ENCODE peak calls at places on chromosomes 2 and 18, in five cellular contexts. O is K562, E is SK-N-SH, N is HCT116, B is GM12878. R is an unnamed sample.

GRCh38 chr2:10883880-10884529 is 27.7 kb upstream of the KCNF1 start:
- DNase-seq in O (no peak), N (no peak), B (no peak), E (no peak), R (no peak)

GRCh38 chr2:190714958-190715357 is 66.1 kb downstream of the NAB1 start:
- DNase-seq in O (no peak), N (peak), E (no peak), B (no peak), R (no peak)

GRCh38 chr2:68925298-68925885 is 27.3 kb downstream of the GKN2 start:
- DNase-seq in N (peak), B (peak), O (peak), E (peak), R (peak)

GRCh38 chr18:75199327-75199726 is 9.6 kb downstream of the PTGR3 start:
- DNase-seq in O (no peak), B (no peak), N (no peak), E (no peak), R (no peak)

GRCh38 chr2:151526572-151527090 is 116.9 kb downstream of the RIF1 start:
- DNase-seq in O (no peak), N (no peak), E (no peak), B (no peak), R (no peak)

GRCh38 chr2:197307933-197308521 is 2.6 kb downstream of the ANKRD44 start:
- DNase-seq in E (no peak), N (no peak), O (no peak), B (no peak), R (no peak)

GRCh38 chr2:228876296-228876695 is 394.8 kb downstream of the PID1 start:
- DNase-seq in N (no peak), B (no peak), O (no peak), E (no peak), R (no peak)

GRCh38 chr2:237315170-237315880 is 98.6 kb downstream of the COL6A3 start:
- DNase-seq in E (peak), N (no peak), O (no peak), B (no peak), R (peak)

GRCh38 chr18:3547891-3548615 is 98.1 kb downstream of the TGIF1 start:
- DNase-seq in B (no peak), O (no peak), E (no peak), N (no peak), R (no peak)

GRCh38 chr18:76859474-76860339 is 37.4 kb downstream of the ZNF236 start:
- DNase-seq in E (no peak), O (no peak), N (no peak), B (peak), R (no peak)

GRCh38 chr18:24054130-24054529 is 39.6 kb downstream of the TTC39C start:
- DNase-seq in E (no peak), B (no peak), O (no peak), N (no peak), R (no peak)

GRCh38 chr2:65913914-65914786 is 481.8 kb upstream of the SPRED2 start:
- DNase-seq in O (no peak), N (no peak), E (no peak), B (no peak), R (no peak)

GRCh38 chr2:241123816-241124536 is 21.9 kb upstream of the MTERF4 start:
- DNase-seq in O (no peak), N (no peak), B (no peak), E (no peak), R (no peak)

GRCh38 chr18:35582899-35583558 is 1.5 kb downstream of the GALNT1 start:
- DNase-seq in B (no peak), N (no peak), O (no peak), E (peak), R (peak)

GRCh38 chr2:189866296-189866695 is 82.0 kb downstream of the PMS1 start:
- DNase-seq in B (no peak), N (no peak), O (no peak), E (no peak), R (no peak)

GRCh38 chr2:186126181-186126580 is 359.9 kb upstream of the ZC3H15 start:
- DNase-seq in B (no peak), E (no peak), N (no peak), O (no peak), R (no peak)

GRCh38 chr2:118294063-118294462 is 205.8 kb downstream of the INSIG2 start:
- DNase-seq in N (no peak), B (no peak), O (no peak), E (no peak), R (no peak)
- TF ChIP-seq JUND in N (no peak), B (no peak), O (no peak), E (no peak), R (no peak)

GRCh38 chr2:18835787-18836186 is 246.4 kb upstream of the NT5C1B start:
- DNase-seq in O (no peak), N (no peak), E (no peak), B (no peak), R (no peak)

GRCh38 chr2:18834341-18834740 is 245.0 kb upstream of the NT5C1B start:
- DNase-seq in N (no peak), B (no peak), O (no peak), E (no peak), R (no peak)

GRCh38 chr2:18833941-18834340 is 244.6 kb upstream of the NT5C1B start:
- DNase-seq in B (no peak), N (no peak), O (no peak), E (no peak), R (no peak)

GRCh38 chr2:18837233-18837632 is 247.9 kb upstream of the NT5C1B start:
- DNase-seq in B (no peak), E (no peak), N (no peak), O (no peak), R (no peak)

DNA sequence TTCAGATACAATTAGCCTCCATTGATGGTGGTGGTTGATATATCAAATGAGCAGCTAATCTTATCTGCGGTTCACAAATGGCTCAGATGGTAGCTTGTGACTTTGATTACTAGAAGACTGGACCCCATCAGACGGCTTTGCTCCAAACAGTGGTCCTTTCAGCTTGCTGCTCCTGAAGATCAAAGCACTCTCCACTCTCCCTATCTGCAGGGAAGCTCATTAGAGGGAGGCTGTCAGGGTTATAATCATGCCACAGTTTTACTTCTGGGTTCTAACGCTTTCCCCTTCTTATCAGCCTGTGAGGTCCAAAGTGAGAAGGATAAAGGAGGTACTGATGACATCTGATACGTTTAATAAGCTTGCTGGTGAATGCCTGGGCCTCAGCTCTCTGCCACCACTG is 247.1 kb upstream of the NT5C1B start:
- DNase-seq in E (no peak), O (no peak), B (no peak), N (no peak), R (no peak)
- TF ChIP-seq JUND in E (no peak), O (no peak), B (no peak), N (no peak), R (no peak)

DNA sequence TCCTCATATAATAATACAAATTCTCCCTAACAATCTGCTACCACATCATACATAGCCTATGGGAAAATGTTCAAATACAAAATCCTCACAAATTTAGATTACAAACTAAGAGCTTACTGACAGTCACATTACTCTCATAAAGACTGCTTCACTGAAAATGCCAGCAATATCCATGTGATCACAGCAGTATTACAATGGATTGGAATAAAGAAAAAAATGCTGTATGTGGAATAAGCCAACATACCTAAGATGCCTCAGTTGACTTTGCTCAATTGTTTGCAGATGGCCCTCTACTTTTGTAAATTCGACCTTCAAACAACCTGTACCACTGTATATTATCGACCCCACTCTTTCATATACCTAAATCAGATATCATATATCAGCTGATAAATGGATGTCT is 88.7 kb downstream of the DYM start:
- DNase-seq in B (no peak), E (no peak), N (no peak), O (no peak), R (no peak)
- TF ChIP-seq JUND in B (no peak), E (no peak), N (no peak), O (no peak), R (no peak)

DNA sequence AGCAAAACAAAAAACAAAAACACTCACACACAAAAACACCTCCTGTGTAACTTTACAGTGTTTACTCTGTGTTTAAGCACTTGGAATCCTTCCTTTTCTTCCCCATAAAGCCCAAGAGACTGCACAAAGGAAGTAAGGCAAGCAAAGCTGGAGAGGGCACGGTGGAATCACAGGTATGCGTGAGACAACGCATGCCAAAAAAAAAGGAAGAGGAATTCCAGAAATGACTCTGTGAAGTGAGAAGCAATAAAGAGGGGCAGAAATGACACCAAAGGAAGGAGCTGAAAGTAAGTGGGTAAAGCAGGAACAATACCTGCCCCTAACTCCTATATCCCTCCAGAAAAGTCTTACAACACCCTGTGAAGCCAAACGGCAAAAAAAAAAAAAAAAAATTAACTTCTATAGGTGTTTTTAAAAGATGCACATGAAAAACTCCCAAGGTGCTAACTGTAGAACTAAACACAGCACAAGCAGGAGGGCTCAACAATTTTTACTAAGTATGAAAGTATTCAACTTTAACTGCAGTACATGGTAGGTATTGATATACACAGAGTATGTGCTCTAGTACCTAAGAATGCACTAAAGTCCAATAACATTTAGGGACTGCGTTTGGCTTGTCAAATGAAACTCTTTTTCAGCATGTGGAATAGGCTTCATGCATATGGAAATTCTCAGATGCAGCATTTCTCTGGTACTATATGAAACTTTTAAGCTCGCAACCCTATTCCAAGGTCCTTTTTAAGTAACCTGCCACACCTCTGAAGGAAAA is 9.1 kb downstream of the RND3 start:
- DNase-seq in N (no peak), O (no peak), E (no peak), B (no peak), R (peak)
- TF ChIP-seq JUND in N (no peak), O (no peak), E (no peak), B (no peak), R (no peak)

DNA sequence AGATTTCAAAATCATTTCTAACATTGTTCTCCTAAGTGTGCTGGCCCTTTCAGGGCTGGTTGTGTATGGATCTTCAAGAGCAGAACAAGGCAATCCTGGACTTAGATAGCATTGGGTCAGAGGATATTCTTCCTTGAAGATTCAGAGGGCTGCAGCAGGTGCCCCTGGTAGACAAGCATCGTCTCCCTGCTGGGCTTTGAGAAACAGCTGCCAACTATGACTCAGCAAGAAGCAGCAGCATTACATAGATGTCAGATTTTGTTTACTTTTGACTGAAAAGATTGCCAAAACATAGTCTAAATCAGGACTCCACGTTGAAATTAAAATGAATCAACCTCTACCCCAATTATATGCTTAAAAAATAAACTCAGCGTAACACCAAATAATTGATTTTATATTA is 618.8 kb downstream of the SOCS6 start:
- DNase-seq in O (no peak), E (no peak), N (no peak), B (no peak), R (peak)
- TF ChIP-seq JUND in O (no peak), E (no peak), N (no peak), B (no peak), R (no peak)

DNA sequence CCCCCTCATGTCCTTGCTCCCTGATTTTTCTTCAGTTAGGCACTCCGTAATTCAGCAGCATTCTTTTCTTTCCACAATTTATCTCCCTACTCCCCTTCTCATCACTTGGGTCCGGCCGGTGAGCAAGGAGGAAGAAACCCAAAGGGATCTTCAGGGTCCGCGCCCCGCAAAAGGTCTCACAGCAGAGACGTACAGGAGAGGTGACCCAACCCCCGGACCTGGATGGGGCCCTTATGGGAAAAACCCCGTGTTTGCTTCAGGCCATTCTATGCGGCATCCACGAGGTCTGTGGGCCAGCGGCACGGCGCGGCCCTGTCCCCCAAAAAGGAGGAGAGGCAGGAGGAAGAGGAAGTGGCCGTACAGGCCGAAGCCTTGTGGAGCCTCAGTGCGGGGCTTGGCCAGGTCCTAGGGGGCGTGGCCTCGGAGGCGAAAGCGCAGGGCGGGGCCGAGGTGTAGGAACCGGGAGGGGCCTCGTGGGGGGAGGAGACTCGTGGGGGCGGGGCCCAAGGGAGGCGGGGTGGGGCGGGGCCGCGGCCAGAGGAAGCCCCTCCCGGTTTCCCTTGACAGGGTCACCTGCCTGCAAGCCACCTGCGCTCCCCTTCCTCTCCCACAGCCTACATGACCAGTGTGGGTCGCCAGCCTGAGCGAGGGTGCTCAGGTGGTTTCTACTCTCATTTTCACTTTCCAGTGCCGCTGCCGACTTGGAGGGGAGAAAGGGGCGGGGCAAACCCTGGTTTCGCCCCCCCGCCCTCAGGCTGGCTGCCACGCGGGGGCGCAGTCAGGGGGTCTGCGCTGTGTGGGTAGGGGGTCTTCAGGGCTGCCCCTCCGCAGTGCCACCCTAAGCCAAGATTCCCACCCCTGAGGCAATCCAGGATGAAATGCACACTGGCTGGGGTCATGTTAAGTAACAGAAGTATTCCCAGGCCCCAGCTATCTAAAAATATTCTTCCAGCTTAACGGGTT is 156.4 kb upstream of the XPO1 start:
- DNase-seq in N (peak), E (peak), B (peak), O (peak), R (peak)
- TF ChIP-seq JUND in N (no peak), E (no peak), B (no peak), O (no peak), R (no peak)

DNA sequence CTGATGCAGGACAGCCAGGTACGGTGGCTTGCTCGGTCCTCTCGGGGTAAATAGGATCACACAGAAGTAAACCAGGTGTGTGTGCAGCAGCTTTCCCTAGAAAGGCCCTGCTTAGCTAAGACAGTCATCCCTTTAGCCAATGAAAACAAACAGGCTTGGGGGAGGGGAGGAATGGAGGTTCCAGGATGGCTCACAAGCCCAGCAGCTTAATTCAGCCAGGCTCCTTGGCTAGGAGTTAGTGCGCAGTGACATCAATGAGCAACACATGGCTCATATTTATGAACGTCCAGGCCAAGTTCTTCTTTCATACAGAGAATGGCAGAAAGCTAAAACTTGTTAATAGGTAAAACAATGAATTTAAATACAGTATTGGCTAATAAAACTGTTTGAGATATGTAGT is 10.2 kb downstream of the IAH1 start:
- DNase-seq in E (no peak), N (no peak), O (no peak), B (no peak), R (no peak)
- TF ChIP-seq JUND in E (no peak), N (no peak), O (no peak), B (no peak), R (no peak)

GRCh38 chr2:106886916-106887758 is 1.2 kb upstream of the ST6GAL2 start:
- DNase-seq in N (no peak), B (no peak), E (peak), O (no peak), R (no peak)
- TF ChIP-seq JUND in N (no peak), B (no peak), E (no peak), O (no peak), R (no peak)